ENCODE peak calls at places on chromosomes 5 and 9, in ten cellular contexts. A is OCI-LY7, H is RWPE2, L is brain microvascular endothelial cell, M is HepG2, E is K562, C is colonic mucosa, S is adrenal gland, P is spleen, X is Peyer's patch. B is an unnamed sample.

GRCh38 chr5:135441256-135441915 is 5.8 kb downstream of the DCANP1 start:
- DNase-seq in A (no peak), H (peak; percentile 49), L (no peak), M (no peak), E (no peak), C (peak; percentile 19), S (no peak), P (no peak), X (peak; percentile 26), B (peak; percentile 2)

GRCh38 chr5:158648631-158649030 is 451.1 kb downstream of the EBF1 start:
- DNase-seq in A (no peak), H (no peak), L (no peak), M (no peak), E (no peak), C (no peak), S (no peak), P (no peak), X (no peak), B (no peak)

GRCh38 chr9:114289571-114290481 is 33.1 kb upstream of the ORM1 start:
- DNase-seq in A (no peak), H (peak; percentile 32), L (no peak), M (no peak), E (no peak), C (no peak), S (peak; percentile 10), P (peak; percentile 62), X (peak; percentile 34), B (peak; percentile 14)

GRCh38 chr9:107338911-107339659 is 56.0 kb downstream of the RAD23B start:
- DNase-seq in A (no peak), H (no peak), L (no peak), M (no peak), E (no peak), C (no peak), S (no peak), P (no peak), X (no peak), B (peak; percentile 64)

GRCh38 chr9:92726971-92727715 is 37.5 kb downstream of the BICD2 start:
- DNase-seq in A (peak; percentile 82), H (no peak), L (peak; percentile 53), M (no peak), E (no peak), C (no peak), S (peak; percentile 24), P (peak; percentile 51), X (peak; percentile 46), B (peak; percentile 92)

GRCh38 chr5:126947146-126948010 is 83.0 kb downstream of the MARCHF3 start:
- DNase-seq in A (no peak), H (no peak), L (no peak), M (no peak), E (no peak), C (no peak), S (no peak), P (no peak), X (no peak), B (no peak)

GRCh38 chr9:3243676-3244075 is 282.1 kb downstream of the RFX3 start:
- DNase-seq in A (no peak), H (no peak), L (no peak), M (no peak), E (no peak), C (no peak), S (peak; percentile 33), P (no peak), X (no peak), B (no peak)

GRCh38 chr5:58077387-58077786 is 382.5 kb downstream of the PLK2 start:
- DNase-seq in A (no peak), H (no peak), L (no peak), M (no peak), E (no peak), C (no peak), S (no peak), P (no peak), X (no peak), B (no peak)

DNA sequence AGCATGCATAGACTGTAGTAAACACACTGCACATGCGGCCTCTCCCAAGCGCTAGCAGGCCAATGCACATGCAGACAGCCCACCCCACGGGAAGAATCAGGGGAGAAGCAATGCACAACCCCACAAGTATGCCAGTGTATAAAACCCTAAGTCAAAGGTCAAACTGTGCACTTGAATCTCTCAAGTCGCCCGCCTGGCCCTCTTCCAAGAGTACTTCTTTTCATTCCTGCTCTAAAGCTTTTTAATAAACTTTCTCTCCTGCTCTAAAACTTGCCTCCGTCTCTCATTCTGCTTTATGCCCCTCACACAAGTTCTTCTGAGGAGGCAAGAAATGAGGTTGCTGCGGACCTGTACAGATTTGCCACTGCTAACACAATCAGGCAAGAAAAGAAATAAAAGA is 50.4 kb downstream of the PTPDC1 start:
- DNase-seq in A (no peak), H (no peak), L (no peak), M (no peak), E (no peak), C (no peak), S (no peak), P (no peak), X (no peak), B (no peak)
- H3K27ac ChIP-seq in A (no peak overlapping the region), H (peak overlapping the region; percentile 97), L (peak overlapping the region; percentile 76), M (no peak overlapping the region), E (no peak overlapping the region), C (no peak overlapping the region), S (no peak overlapping the region), P (no peak overlapping the region), X (peak overlapping the region; percentile 69), B (no peak overlapping the region)

GRCh38 chr5:176557846-176558245 is 8.7 kb downstream of the CDHR2 start:
- DNase-seq in A (no peak), H (no peak), L (no peak), M (no peak), E (no peak), C (no peak), S (no peak), P (no peak), X (no peak), B (no peak)

GRCh38 chr5:176560364-176560763 is 11.2 kb downstream of the CDHR2 start:
- DNase-seq in A (no peak), H (no peak), L (no peak), M (no peak), E (no peak), C (no peak), S (no peak), P (no peak), X (no peak), B (no peak)

GRCh38 chr5:176562189-176562588 is 13.0 kb downstream of the CDHR2 start:
- DNase-seq in A (no peak), H (no peak), L (no peak), M (no peak), E (peak; percentile 44), C (no peak), S (no peak), P (no peak), X (no peak), B (no peak)

GRCh38 chr5:176561259-176561658 is 12.1 kb downstream of the CDHR2 start:
- DNase-seq in A (no peak), H (no peak), L (no peak), M (no peak), E (no peak), C (no peak), S (no peak), P (no peak), X (peak; percentile 82), B (no peak)

GRCh38 chr5:176559683-176560082 is 10.5 kb downstream of the CDHR2 start:
- DNase-seq in A (peak; percentile 62), H (no peak), L (no peak), M (no peak), E (peak; percentile 46), C (no peak), S (no peak), P (no peak), X (no peak), B (no peak)
- TF ChIP-seq CTCF in A (peak; percentile 65), H (peak; percentile 61), L (no peak), M (peak; percentile 4), E (peak; percentile 15), C (no peak), S (no peak), P (peak; percentile 10), X (no peak), B (no peak)

GRCh38 chr9:74800226-74800625 is 87.5 kb downstream of the TRPM6 start:
- DNase-seq in A (no peak), H (no peak), L (no peak), M (no peak), E (no peak), C (no peak), S (no peak), P (no peak), X (no peak), B (no peak)

GRCh38 chr9:74803366-74804017 is 84.2 kb downstream of the TRPM6 start:
- DNase-seq in A (no peak), H (no peak), L (no peak), M (peak; percentile 34), E (no peak), C (peak; percentile 33), S (no peak), P (no peak), X (peak; percentile 73), B (no peak)

DNA sequence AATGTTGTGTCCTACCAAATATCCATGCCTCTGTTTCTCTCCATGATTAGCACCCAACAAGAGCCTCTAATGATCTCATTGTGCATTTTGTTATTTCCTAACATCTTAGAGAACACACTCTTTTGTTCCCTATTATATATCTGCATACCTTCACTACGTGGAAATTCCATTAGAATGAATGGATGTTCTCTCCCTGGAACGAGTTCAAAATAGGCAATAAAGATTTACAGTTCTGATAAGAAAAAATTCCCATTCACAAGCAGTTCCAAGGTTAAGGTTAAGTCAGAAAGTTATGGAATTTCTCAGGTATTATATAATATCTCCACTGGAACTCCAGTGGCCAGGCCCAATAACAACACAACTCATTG is 83.7 kb downstream of the TRPM6 start:
- DNase-seq in A (no peak), H (no peak), L (no peak), M (no peak), E (no peak), C (no peak), S (no peak), P (no peak), X (no peak), B (no peak)
- H3K36me3 ChIP-seq in A (no peaks in the 10 kb centered on the region), H (no peaks in the 10 kb centered on the region), L (no peaks in the 10 kb centered on the region), M (no peaks in the 10 kb centered on the region), E (no peaks in the 10 kb centered on the region), C (no peaks in the 10 kb centered on the region), S (no peaks in the 10 kb centered on the region), P (no peaks in the 10 kb centered on the region), X (no peaks in the 10 kb centered on the region), B (no peaks in the 10 kb centered on the region)

GRCh38 chr9:135582541-135582940 is 21.0 kb downstream of the PAEP start:
- DNase-seq in A (no peak), H (no peak), L (no peak), M (no peak), E (no peak), C (no peak), S (no peak), P (peak; percentile 45), X (peak; percentile 28), B (no peak)

GRCh38 chr9:135584371-135584770 is 22.8 kb downstream of the PAEP start:
- DNase-seq in A (no peak), H (peak; percentile 46), L (no peak), M (no peak), E (no peak), C (no peak), S (peak; percentile 68), P (peak; percentile 43), X (peak; percentile 29), B (no peak)

GRCh38 chr9:135584934-135585333 is 23.4 kb downstream of the PAEP start:
- DNase-seq in A (no peak), H (no peak), L (peak; percentile 9), M (no peak), E (no peak), C (no peak), S (peak; percentile 87), P (peak; percentile 51), X (peak; percentile 19), B (no peak)

GRCh38 chr9:135582966-135583685 is 21.6 kb downstream of the PAEP start:
- DNase-seq in A (no peak), H (peak; percentile 49), L (no peak), M (no peak), E (no peak), C (no peak), S (peak; percentile 76), P (peak; percentile 49), X (peak; percentile 21), B (no peak)

DNA sequence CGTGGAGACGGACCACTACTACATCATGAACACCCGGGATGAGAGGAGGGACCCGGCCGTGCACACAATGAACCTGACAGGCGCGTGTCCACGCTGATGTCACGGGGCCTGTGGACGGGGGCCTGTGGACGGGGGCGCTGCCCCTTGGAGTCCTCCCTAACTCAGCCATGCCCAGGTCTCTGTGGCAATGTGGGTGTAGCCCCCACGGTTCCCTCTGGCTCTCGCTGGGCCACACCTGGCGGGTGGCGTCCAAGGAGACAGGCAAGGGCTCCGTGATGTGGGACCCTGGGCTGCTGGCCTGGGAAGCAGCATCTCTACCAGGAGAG is 22.1 kb downstream of the PAEP start:
- DNase-seq in A (no peak), H (peak; percentile 37), L (no peak), M (no peak), E (no peak), C (no peak), S (no peak), P (peak; percentile 44), X (peak; percentile 31), B (no peak)
- H3K27ac ChIP-seq in A (no peak overlapping the region), H (no peak overlapping the region), L (no peak overlapping the region), M (no peak overlapping the region), E (no peak overlapping the region), C (no peak overlapping the region), S (no peak overlapping the region), P (no peak overlapping the region), X (no peak overlapping the region), B (no peak overlapping the region)